ENCODE peak calls at places on chromosomes 2 and 18, in five cellular contexts. One of them, this sample, is unnamed.
A peak's percentile ranks its signal among the peaks of the same experiment; 100 is the strongest.

GRCh38 chr2:120239488-120240287 is 13.0 kb upstream of the RALB start:
- DNase-seq in left colon: no peak
- DNase-seq in caudate nucleus: no peak
- DNase-seq in ureter: no peak
- DNase-seq in anterior cingulate cortex: no peak
- DNase-seq in this sample: no peak

GRCh38 chr18:369224-370010 is 101.6 kb upstream of the THOC1 start:
- DNase-seq in left colon: no peak
- DNase-seq in caudate nucleus: no peak
- DNase-seq in ureter: no peak
- DNase-seq in anterior cingulate cortex: no peak
- DNase-seq in this sample: no peak

GRCh38 chr18:3508576-3509559 is 58.9 kb downstream of the TGIF1 start:
- DNase-seq in left colon: no peak
- DNase-seq in caudate nucleus: no peak
- DNase-seq in ureter: no peak
- DNase-seq in anterior cingulate cortex: no peak
- DNase-seq in this sample: peak; percentile 69

GRCh38 chr2:39625927-39626270 is 39.8 kb upstream of the TMEM178A start:
- DNase-seq in left colon: no peak
- DNase-seq in caudate nucleus: no peak
- DNase-seq in ureter: no peak
- DNase-seq in anterior cingulate cortex: no peak
- DNase-seq in this sample: no peak

GRCh38 chr2:237581751-237582746 is 8.5 kb downstream of the RAB17 start:
- DNase-seq in left colon: peak; percentile 50
- DNase-seq in caudate nucleus: no peak
- DNase-seq in ureter: peak; percentile 69
- DNase-seq in anterior cingulate cortex: no peak
- DNase-seq in this sample: peak; percentile 91

GRCh38 chr2:190927257-190927656 is 46.6 kb downstream of the GLS start:
- DNase-seq in left colon: no peak
- DNase-seq in caudate nucleus: no peak
- DNase-seq in ureter: no peak
- DNase-seq in anterior cingulate cortex: no peak
- DNase-seq in this sample: no peak

GRCh38 chr18:69328086-69328485 is 72.6 kb upstream of the DOK6 start:
- DNase-seq in left colon: no peak
- DNase-seq in caudate nucleus: no peak
- DNase-seq in ureter: no peak
- DNase-seq in anterior cingulate cortex: no peak
- DNase-seq in this sample: no peak

GRCh38 chr18:76131738-76132137 is 363.3 kb downstream of the ZNF516 start:
- DNase-seq in left colon: no peak
- DNase-seq in caudate nucleus: no peak
- DNase-seq in ureter: no peak
- DNase-seq in anterior cingulate cortex: no peak
- DNase-seq in this sample: no peak

GRCh38 chr2:98917031-98917459 is 19.0 kb downstream of the CRACDL start:
- DNase-seq in left colon: no peak
- DNase-seq in caudate nucleus: no peak
- DNase-seq in ureter: no peak
- DNase-seq in anterior cingulate cortex: no peak
- DNase-seq in this sample: no peak

GRCh38 chr2:54675738-54676137 is 47.7 kb upstream of the EML6 start:
- DNase-seq in left colon: no peak
- DNase-seq in caudate nucleus: no peak
- DNase-seq in ureter: no peak
- DNase-seq in anterior cingulate cortex: no peak
- DNase-seq in this sample: no peak

GRCh38 chr2:104976603-104977120 is 61.2 kb upstream of the MRPS9 start:
- DNase-seq in left colon: no peak
- DNase-seq in caudate nucleus: no peak
- DNase-seq in ureter: no peak
- DNase-seq in anterior cingulate cortex: no peak
- DNase-seq in this sample: peak; percentile 31

GRCh38 chr18:68402784-68403183 is 312.1 kb downstream of the TMX3 start:
- DNase-seq in left colon: no peak
- DNase-seq in caudate nucleus: no peak
- DNase-seq in ureter: no peak
- DNase-seq in anterior cingulate cortex: no peak
- DNase-seq in this sample: no peak

GRCh38 chr2:201965550-201965949 is 68.1 kb upstream of the FZD7 start:
- DNase-seq in left colon: no peak
- DNase-seq in caudate nucleus: no peak
- DNase-seq in ureter: no peak
- DNase-seq in anterior cingulate cortex: no peak
- DNase-seq in this sample: no peak

GRCh38 chr18:35267809-35268208 is 22.2 kb downstream of the ZSCAN30 start:
- DNase-seq in left colon: peak; percentile 33
- DNase-seq in caudate nucleus: no peak
- DNase-seq in ureter: peak; percentile 47
- DNase-seq in anterior cingulate cortex: no peak
- DNase-seq in this sample: no peak

GRCh38 chr2:20852139-20852538 is 29.2 kb upstream of the LDAH start:
- DNase-seq in left colon: no peak
- DNase-seq in caudate nucleus: no peak
- DNase-seq in ureter: no peak
- DNase-seq in anterior cingulate cortex: no peak
- DNase-seq in this sample: no peak

GRCh38 chr2:54409752-54410151 is 46.4 kb upstream of the SPTBN1 start:
- DNase-seq in left colon: no peak
- DNase-seq in caudate nucleus: peak; percentile 31
- DNase-seq in ureter: no peak
- DNase-seq in anterior cingulate cortex: peak; percentile 10
- DNase-seq in this sample: peak; percentile 95

GRCh38 chr2:43391877-43392214 is 165.4 kb upstream of the ZFP36L2 start:
- DNase-seq in left colon: no peak
- DNase-seq in caudate nucleus: no peak
- DNase-seq in ureter: no peak
- DNase-seq in anterior cingulate cortex: no peak
- DNase-seq in this sample: no peak

GRCh38 chr18:40249390-40250080 is 1705.5 kb upstream of the PIK3C3 start:
- DNase-seq in left colon: no peak
- DNase-seq in caudate nucleus: no peak
- DNase-seq in ureter: no peak
- DNase-seq in anterior cingulate cortex: no peak
- DNase-seq in this sample: peak; percentile 1

This sample was measured in SJCRH30.